ENCODE peak calls at places on chromosome 1, in seven cellular contexts. One of them, this sample, is unnamed.

GRCh38 chr1:28298438-28298837 is 30.4 kb upstream of the MED18 start:
- DNase-seq in GM12891: no peak
- DNase-seq in fibroblast of lung: no peak
- DNase-seq in stimulated activated CD8-positive, alpha-beta memory T cell treated with anti-CD3 and anti-CD28 coated beads, Interleukin-2, amount 100 ng/mL, for 48 hours: no peak
- DNase-seq in MV-4-11: no peak
- DNase-seq in left kidney: no peak
- DNase-seq in activated gamma-delta T cell treated with anti-CD3 and anti-CD28 coated beads, Interleukin-2, amount 50 U/mL, for 16 hours: no peak
- DNase-seq in this sample: no peak

GRCh38 chr1:197327776-197328364 is 59.8 kb downstream of the CRB1 start:
- DNase-seq in GM12891: no peak
- DNase-seq in fibroblast of lung: peak; percentile 9
- DNase-seq in stimulated activated CD8-positive, alpha-beta memory T cell treated with anti-CD3 and anti-CD28 coated beads, Interleukin-2, amount 100 ng/mL, for 48 hours: no peak
- DNase-seq in MV-4-11: no peak
- DNase-seq in left kidney: peak; percentile 21
- DNase-seq in activated gamma-delta T cell treated with anti-CD3 and anti-CD28 coated beads, Interleukin-2, amount 50 U/mL, for 16 hours: no peak
- DNase-seq in this sample: no peak

GRCh38 chr1:228280106-228280901 is 72.5 kb downstream of the OBSCN start:
- DNase-seq in GM12891: no peak
- DNase-seq in fibroblast of lung: no peak
- DNase-seq in stimulated activated CD8-positive, alpha-beta memory T cell treated with anti-CD3 and anti-CD28 coated beads, Interleukin-2, amount 100 ng/mL, for 48 hours: no peak
- DNase-seq in MV-4-11: no peak
- DNase-seq in left kidney: no peak
- DNase-seq in activated gamma-delta T cell treated with anti-CD3 and anti-CD28 coated beads, Interleukin-2, amount 50 U/mL, for 16 hours: no peak
- DNase-seq in this sample: no peak

GRCh38 chr1:206658264-206658980 is 23.1 kb downstream of the DYRK3 start:
- DNase-seq in GM12891: peak; percentile 80
- DNase-seq in fibroblast of lung: no peak
- DNase-seq in stimulated activated CD8-positive, alpha-beta memory T cell treated with anti-CD3 and anti-CD28 coated beads, Interleukin-2, amount 100 ng/mL, for 48 hours: peak; percentile 53
- DNase-seq in MV-4-11: peak; percentile 67
- DNase-seq in left kidney: peak; percentile 55
- DNase-seq in activated gamma-delta T cell treated with anti-CD3 and anti-CD28 coated beads, Interleukin-2, amount 50 U/mL, for 16 hours: peak; percentile 20
- DNase-seq in this sample: no peak

GRCh38 chr1:115469703-115470476 is 131.8 kb upstream of the NGF start:
- DNase-seq in GM12891: peak; percentile 50
- DNase-seq in fibroblast of lung: peak; percentile 80
- DNase-seq in stimulated activated CD8-positive, alpha-beta memory T cell treated with anti-CD3 and anti-CD28 coated beads, Interleukin-2, amount 100 ng/mL, for 48 hours: peak; percentile 15
- DNase-seq in MV-4-11: peak; percentile 81
- DNase-seq in left kidney: peak; percentile 60
- DNase-seq in activated gamma-delta T cell treated with anti-CD3 and anti-CD28 coated beads, Interleukin-2, amount 50 U/mL, for 16 hours: no peak
- DNase-seq in this sample: peak; percentile 67

GRCh38 chr1:22450421-22451021 is 1.1 kb upstream of the ZBTB40 start:
- DNase-seq in GM12891: no peak
- DNase-seq in fibroblast of lung: no peak
- DNase-seq in stimulated activated CD8-positive, alpha-beta memory T cell treated with anti-CD3 and anti-CD28 coated beads, Interleukin-2, amount 100 ng/mL, for 48 hours: no peak
- DNase-seq in MV-4-11: no peak
- DNase-seq in left kidney: peak; percentile 17
- DNase-seq in activated gamma-delta T cell treated with anti-CD3 and anti-CD28 coated beads, Interleukin-2, amount 50 U/mL, for 16 hours: no peak
- DNase-seq in this sample: no peak

GRCh38 chr1:235682216-235682615 is 32.6 kb upstream of the GNG4 start:
- DNase-seq in GM12891: no peak
- DNase-seq in fibroblast of lung: no peak
- DNase-seq in stimulated activated CD8-positive, alpha-beta memory T cell treated with anti-CD3 and anti-CD28 coated beads, Interleukin-2, amount 100 ng/mL, for 48 hours: no peak
- DNase-seq in MV-4-11: no peak
- DNase-seq in left kidney: no peak
- DNase-seq in activated gamma-delta T cell treated with anti-CD3 and anti-CD28 coated beads, Interleukin-2, amount 50 U/mL, for 16 hours: no peak
- DNase-seq in this sample: no peak

GRCh38 chr1:65209005-65209885 is 61.2 kb downstream of the AK4 start:
- DNase-seq in GM12891: no peak
- DNase-seq in fibroblast of lung: peak; percentile 30
- DNase-seq in stimulated activated CD8-positive, alpha-beta memory T cell treated with anti-CD3 and anti-CD28 coated beads, Interleukin-2, amount 100 ng/mL, for 48 hours: no peak
- DNase-seq in MV-4-11: peak; percentile 49
- DNase-seq in left kidney: peak; percentile 62
- DNase-seq in activated gamma-delta T cell treated with anti-CD3 and anti-CD28 coated beads, Interleukin-2, amount 50 U/mL, for 16 hours: no peak
- DNase-seq in this sample: peak; percentile 45

GRCh38 chr1:9626201-9626608 is 25.3 kb upstream of the PIK3CD start:
- DNase-seq in GM12891: no peak
- DNase-seq in fibroblast of lung: no peak
- DNase-seq in stimulated activated CD8-positive, alpha-beta memory T cell treated with anti-CD3 and anti-CD28 coated beads, Interleukin-2, amount 100 ng/mL, for 48 hours: peak; percentile 13
- DNase-seq in MV-4-11: peak; percentile 65
- DNase-seq in left kidney: no peak
- DNase-seq in activated gamma-delta T cell treated with anti-CD3 and anti-CD28 coated beads, Interleukin-2, amount 50 U/mL, for 16 hours: no peak
- DNase-seq in this sample: no peak

GRCh38 chr1:113809651-113810602 is 2.3 kb downstream of the RSBN1 start:
- DNase-seq in GM12891: no peak
- DNase-seq in fibroblast of lung: peak; percentile 51
- DNase-seq in stimulated activated CD8-positive, alpha-beta memory T cell treated with anti-CD3 and anti-CD28 coated beads, Interleukin-2, amount 100 ng/mL, for 48 hours: no peak
- DNase-seq in MV-4-11: no peak
- DNase-seq in left kidney: no peak
- DNase-seq in activated gamma-delta T cell treated with anti-CD3 and anti-CD28 coated beads, Interleukin-2, amount 50 U/mL, for 16 hours: no peak
- DNase-seq in this sample: peak; percentile 68

GRCh38 chr1:91781371-91781825 is 104.6 kb downstream of the TGFBR3 start:
- DNase-seq in GM12891: no peak
- DNase-seq in fibroblast of lung: peak; percentile 82
- DNase-seq in stimulated activated CD8-positive, alpha-beta memory T cell treated with anti-CD3 and anti-CD28 coated beads, Interleukin-2, amount 100 ng/mL, for 48 hours: no peak
- DNase-seq in MV-4-11: no peak
- DNase-seq in left kidney: peak; percentile 36
- DNase-seq in activated gamma-delta T cell treated with anti-CD3 and anti-CD28 coated beads, Interleukin-2, amount 50 U/mL, for 16 hours: no peak
- DNase-seq in this sample: no peak

GRCh38 chr1:85091647-85092295 is 43.5 kb upstream of the MCOLN3 start:
- DNase-seq in GM12891: no peak
- DNase-seq in fibroblast of lung: no peak
- DNase-seq in stimulated activated CD8-positive, alpha-beta memory T cell treated with anti-CD3 and anti-CD28 coated beads, Interleukin-2, amount 100 ng/mL, for 48 hours: no peak
- DNase-seq in MV-4-11: peak; percentile 70
- DNase-seq in left kidney: peak; percentile 4
- DNase-seq in activated gamma-delta T cell treated with anti-CD3 and anti-CD28 coated beads, Interleukin-2, amount 50 U/mL, for 16 hours: no peak
- DNase-seq in this sample: no peak

GRCh38 chr1:31666290-31666963 is 21.8 kb upstream of the PEF1 start:
- DNase-seq in GM12891: no peak
- DNase-seq in fibroblast of lung: peak; percentile 55
- DNase-seq in stimulated activated CD8-positive, alpha-beta memory T cell treated with anti-CD3 and anti-CD28 coated beads, Interleukin-2, amount 100 ng/mL, for 48 hours: no peak
- DNase-seq in MV-4-11: no peak
- DNase-seq in left kidney: peak; percentile 23
- DNase-seq in activated gamma-delta T cell treated with anti-CD3 and anti-CD28 coated beads, Interleukin-2, amount 50 U/mL, for 16 hours: no peak
- DNase-seq in this sample: peak; percentile 88

GRCh38 chr1:113946668-113947387 is 17.7 kb downstream of the HIPK1 start:
- DNase-seq in GM12891: no peak
- DNase-seq in fibroblast of lung: peak; percentile 36
- DNase-seq in stimulated activated CD8-positive, alpha-beta memory T cell treated with anti-CD3 and anti-CD28 coated beads, Interleukin-2, amount 100 ng/mL, for 48 hours: no peak
- DNase-seq in MV-4-11: no peak
- DNase-seq in left kidney: peak; percentile 9
- DNase-seq in activated gamma-delta T cell treated with anti-CD3 and anti-CD28 coated beads, Interleukin-2, amount 50 U/mL, for 16 hours: no peak
- DNase-seq in this sample: no peak

GRCh38 chr1:5427026-5427613 is 565.1 kb downstream of the NPHP4 start:
- DNase-seq in GM12891: no peak
- DNase-seq in fibroblast of lung: no peak
- DNase-seq in stimulated activated CD8-positive, alpha-beta memory T cell treated with anti-CD3 and anti-CD28 coated beads, Interleukin-2, amount 100 ng/mL, for 48 hours: no peak
- DNase-seq in MV-4-11: no peak
- DNase-seq in left kidney: no peak
- DNase-seq in activated gamma-delta T cell treated with anti-CD3 and anti-CD28 coated beads, Interleukin-2, amount 50 U/mL, for 16 hours: no peak
- DNase-seq in this sample: no peak

GRCh38 chr1:31797216-31797615 is 18.6 kb downstream of the SPOCD1 start:
- DNase-seq in GM12891: no peak
- DNase-seq in fibroblast of lung: no peak
- DNase-seq in stimulated activated CD8-positive, alpha-beta memory T cell treated with anti-CD3 and anti-CD28 coated beads, Interleukin-2, amount 100 ng/mL, for 48 hours: no peak
- DNase-seq in MV-4-11: no peak
- DNase-seq in left kidney: no peak
- DNase-seq in activated gamma-delta T cell treated with anti-CD3 and anti-CD28 coated beads, Interleukin-2, amount 50 U/mL, for 16 hours: no peak
- DNase-seq in this sample: no peak

GRCh38 chr1:246801241-246802020 is 77.2 kb downstream of the SCCPDH start:
- DNase-seq in GM12891: no peak
- DNase-seq in fibroblast of lung: peak; percentile 9
- DNase-seq in stimulated activated CD8-positive, alpha-beta memory T cell treated with anti-CD3 and anti-CD28 coated beads, Interleukin-2, amount 100 ng/mL, for 48 hours: no peak
- DNase-seq in MV-4-11: no peak
- DNase-seq in left kidney: no peak
- DNase-seq in activated gamma-delta T cell treated with anti-CD3 and anti-CD28 coated beads, Interleukin-2, amount 50 U/mL, for 16 hours: no peak
- DNase-seq in this sample: no peak

GRCh38 chr1:11485191-11485590 is 6.2 kb downstream of the DISP3 start:
- DNase-seq in GM12891: no peak
- DNase-seq in fibroblast of lung: no peak
- DNase-seq in stimulated activated CD8-positive, alpha-beta memory T cell treated with anti-CD3 and anti-CD28 coated beads, Interleukin-2, amount 100 ng/mL, for 48 hours: no peak
- DNase-seq in MV-4-11: no peak
- DNase-seq in left kidney: no peak
- DNase-seq in activated gamma-delta T cell treated with anti-CD3 and anti-CD28 coated beads, Interleukin-2, amount 50 U/mL, for 16 hours: no peak
- DNase-seq in this sample: no peak

GRCh38 chr1:24018611-24019580 is 38.8 kb upstream of the SRSF10 start:
- DNase-seq in GM12891: no peak
- DNase-seq in fibroblast of lung: peak; percentile 99
- DNase-seq in stimulated activated CD8-positive, alpha-beta memory T cell treated with anti-CD3 and anti-CD28 coated beads, Interleukin-2, amount 100 ng/mL, for 48 hours: no peak
- DNase-seq in MV-4-11: no peak
- DNase-seq in left kidney: peak; percentile 97
- DNase-seq in activated gamma-delta T cell treated with anti-CD3 and anti-CD28 coated beads, Interleukin-2, amount 50 U/mL, for 16 hours: no peak
- DNase-seq in this sample: peak; percentile 98

GRCh38 chr1:230867903-230868735 is at the start of gene C1orf198:
- DNase-seq in GM12891: peak; percentile 77
- DNase-seq in fibroblast of lung: no peak
- DNase-seq in stimulated activated CD8-positive, alpha-beta memory T cell treated with anti-CD3 and anti-CD28 coated beads, Interleukin-2, amount 100 ng/mL, for 48 hours: peak; percentile 53
- DNase-seq in MV-4-11: peak; percentile 25
- DNase-seq in left kidney: peak; percentile 88
- DNase-seq in activated gamma-delta T cell treated with anti-CD3 and anti-CD28 coated beads, Interleukin-2, amount 50 U/mL, for 16 hours: peak; percentile 66
- DNase-seq in this sample: peak; percentile 87

GRCh38 chr1:2921970-2922686 is 99.1 kb upstream of the ACTRT2 start:
- DNase-seq in GM12891: peak; percentile 69
- DNase-seq in fibroblast of lung: no peak
- DNase-seq in stimulated activated CD8-positive, alpha-beta memory T cell treated with anti-CD3 and anti-CD28 coated beads, Interleukin-2, amount 100 ng/mL, for 48 hours: peak; percentile 26
- DNase-seq in MV-4-11: no peak
- DNase-seq in left kidney: no peak
- DNase-seq in activated gamma-delta T cell treated with anti-CD3 and anti-CD28 coated beads, Interleukin-2, amount 50 U/mL, for 16 hours: peak; percentile 4
- DNase-seq in this sample: peak; percentile 22

GRCh38 chr1:16356867-16357266 is 4.6 kb upstream of the FBXO42 start:
- DNase-seq in GM12891: no peak
- DNase-seq in fibroblast of lung: no peak
- DNase-seq in stimulated activated CD8-positive, alpha-beta memory T cell treated with anti-CD3 and anti-CD28 coated beads, Interleukin-2, amount 100 ng/mL, for 48 hours: no peak
- DNase-seq in MV-4-11: no peak
- DNase-seq in left kidney: no peak
- DNase-seq in activated gamma-delta T cell treated with anti-CD3 and anti-CD28 coated beads, Interleukin-2, amount 50 U/mL, for 16 hours: no peak
- DNase-seq in this sample: no peak

GRCh38 chr1:155255243-155256100 is at the start of gene ENTREP3:
- DNase-seq in GM12891: peak; percentile 94
- DNase-seq in fibroblast of lung: peak; percentile 78
- DNase-seq in stimulated activated CD8-positive, alpha-beta memory T cell treated with anti-CD3 and anti-CD28 coated beads, Interleukin-2, amount 100 ng/mL, for 48 hours: peak; percentile 74
- DNase-seq in MV-4-11: peak; percentile 55
- DNase-seq in left kidney: peak; percentile 96
- DNase-seq in activated gamma-delta T cell treated with anti-CD3 and anti-CD28 coated beads, Interleukin-2, amount 50 U/mL, for 16 hours: peak; percentile 59
- DNase-seq in this sample: peak; percentile 91

GRCh38 chr1:220137006-220137794 is 43.3 kb downstream of the IARS2 start:
- DNase-seq in GM12891: no peak
- DNase-seq in fibroblast of lung: peak; percentile 8
- DNase-seq in stimulated activated CD8-positive, alpha-beta memory T cell treated with anti-CD3 and anti-CD28 coated beads, Interleukin-2, amount 100 ng/mL, for 48 hours: no peak
- DNase-seq in MV-4-11: peak; percentile 89
- DNase-seq in left kidney: peak; percentile 23
- DNase-seq in activated gamma-delta T cell treated with anti-CD3 and anti-CD28 coated beads, Interleukin-2, amount 50 U/mL, for 16 hours: no peak
- DNase-seq in this sample: no peak

GRCh38 chr1:223556414-223557124 is 108.9 kb downstream of the CAPN8 start:
- DNase-seq in GM12891: peak; percentile 46
- DNase-seq in fibroblast of lung: no peak
- DNase-seq in stimulated activated CD8-positive, alpha-beta memory T cell treated with anti-CD3 and anti-CD28 coated beads, Interleukin-2, amount 100 ng/mL, for 48 hours: peak; percentile 50
- DNase-seq in MV-4-11: peak; percentile 60
- DNase-seq in left kidney: peak; percentile 63
- DNase-seq in activated gamma-delta T cell treated with anti-CD3 and anti-CD28 coated beads, Interleukin-2, amount 50 U/mL, for 16 hours: no peak
- DNase-seq in this sample: peak; percentile 77

GRCh38 chr1:12040457-12041051 is 21.3 kb downstream of the MIIP start:
- DNase-seq in GM12891: no peak
- DNase-seq in fibroblast of lung: peak; percentile 97
- DNase-seq in stimulated activated CD8-positive, alpha-beta memory T cell treated with anti-CD3 and anti-CD28 coated beads, Interleukin-2, amount 100 ng/mL, for 48 hours: no peak
- DNase-seq in MV-4-11: peak; percentile 33
- DNase-seq in left kidney: no peak
- DNase-seq in activated gamma-delta T cell treated with anti-CD3 and anti-CD28 coated beads, Interleukin-2, amount 50 U/mL, for 16 hours: no peak
- DNase-seq in this sample: no peak